ENCODE peak calls at places on chromosomes 13 and 19, in ten cellular contexts. One of them, this sample, is unnamed.

GRCh38 chr19:38395381-38396127 is 7.1 kb downstream of the SPRED3 start:
- DNase-seq in fibroblast of lung: no peak
- DNase-seq in HFFc6: no peak
- DNase-seq in transverse colon: no peak
- DNase-seq in BE2C: no peak
- DNase-seq in cardiac fibroblast: no peak
- DNase-seq in neural crest cell: no peak
- DNase-seq in foreskin fibroblast: no peak
- DNase-seq in PC-9: no peak
- DNase-seq in fibroblast of villous mesenchyme: no peak
- DNase-seq in this sample: no peak

GRCh38 chr13:112842343-112842856 is 126.6 kb upstream of the MCF2L start:
- DNase-seq in fibroblast of lung: no peak
- DNase-seq in HFFc6: no peak
- DNase-seq in transverse colon: no peak
- DNase-seq in BE2C: peak
- DNase-seq in cardiac fibroblast: peak
- DNase-seq in neural crest cell: no peak
- DNase-seq in foreskin fibroblast: no peak
- DNase-seq in PC-9: no peak
- DNase-seq in fibroblast of villous mesenchyme: peak
- DNase-seq in this sample: no peak

GRCh38 chr13:79775830-79776229 is 294.9 kb downstream of the NDFIP2 start:
- DNase-seq in fibroblast of lung: peak
- DNase-seq in HFFc6: peak
- DNase-seq in transverse colon: peak
- DNase-seq in BE2C: peak
- DNase-seq in cardiac fibroblast: peak
- DNase-seq in neural crest cell: no peak
- DNase-seq in foreskin fibroblast: peak
- DNase-seq in PC-9: peak
- DNase-seq in fibroblast of villous mesenchyme: peak
- DNase-seq in this sample: no peak

GRCh38 chr19:54248016-54248601 is 5.5 kb upstream of the LILRA6 start:
- DNase-seq in fibroblast of lung: no peak
- DNase-seq in HFFc6: no peak
- DNase-seq in transverse colon: peak
- DNase-seq in BE2C: no peak
- DNase-seq in cardiac fibroblast: peak
- DNase-seq in neural crest cell: no peak
- DNase-seq in foreskin fibroblast: peak
- DNase-seq in PC-9: no peak
- DNase-seq in fibroblast of villous mesenchyme: no peak
- DNase-seq in this sample: no peak

GRCh38 chr13:113403255-113404104 is 39.5 kb upstream of the GRTP1 start:
- DNase-seq in fibroblast of lung: no peak
- DNase-seq in HFFc6: no peak
- DNase-seq in transverse colon: no peak
- DNase-seq in BE2C: no peak
- DNase-seq in cardiac fibroblast: no peak
- DNase-seq in neural crest cell: no peak
- DNase-seq in foreskin fibroblast: no peak
- DNase-seq in PC-9: no peak
- DNase-seq in fibroblast of villous mesenchyme: no peak
- DNase-seq in this sample: no peak

GRCh38 chr13:33340631-33341030 is 55.1 kb upstream of the STARD13 start:
- DNase-seq in fibroblast of lung: peak
- DNase-seq in HFFc6: no peak
- DNase-seq in transverse colon: no peak
- DNase-seq in BE2C: no peak
- DNase-seq in cardiac fibroblast: peak
- DNase-seq in neural crest cell: no peak
- DNase-seq in foreskin fibroblast: peak
- DNase-seq in PC-9: peak
- DNase-seq in fibroblast of villous mesenchyme: peak
- DNase-seq in this sample: no peak

GRCh38 chr13:90943961-90944360 is 403.5 kb upstream of the MIR17HG start:
- DNase-seq in fibroblast of lung: no peak
- DNase-seq in HFFc6: no peak
- DNase-seq in transverse colon: no peak
- DNase-seq in BE2C: no peak
- DNase-seq in cardiac fibroblast: no peak
- DNase-seq in neural crest cell: no peak
- DNase-seq in foreskin fibroblast: no peak
- DNase-seq in PC-9: no peak
- DNase-seq in fibroblast of villous mesenchyme: no peak
- DNase-seq in this sample: no peak

GRCh38 chr19:17089238-17089637 is 13.7 kb downstream of the MYO9B start:
- DNase-seq in fibroblast of lung: peak
- DNase-seq in HFFc6: peak
- DNase-seq in transverse colon: no peak
- DNase-seq in BE2C: no peak
- DNase-seq in cardiac fibroblast: peak
- DNase-seq in neural crest cell: no peak
- DNase-seq in foreskin fibroblast: peak
- DNase-seq in PC-9: peak
- DNase-seq in fibroblast of villous mesenchyme: peak
- DNase-seq in this sample: no peak

GRCh38 chr13:27130223-27131015 is 41.2 kb downstream of the USP12 start:
- DNase-seq in fibroblast of lung: peak
- DNase-seq in HFFc6: no peak
- DNase-seq in transverse colon: no peak
- DNase-seq in BE2C: no peak
- DNase-seq in cardiac fibroblast: peak
- DNase-seq in neural crest cell: no peak
- DNase-seq in foreskin fibroblast: peak
- DNase-seq in PC-9: no peak
- DNase-seq in fibroblast of villous mesenchyme: peak
- DNase-seq in this sample: no peak

GRCh38 chr13:27124571-27124970 is 47.0 kb downstream of the USP12 start:
- DNase-seq in fibroblast of lung: no peak
- DNase-seq in HFFc6: no peak
- DNase-seq in transverse colon: no peak
- DNase-seq in BE2C: no peak
- DNase-seq in cardiac fibroblast: no peak
- DNase-seq in neural crest cell: no peak
- DNase-seq in foreskin fibroblast: no peak
- DNase-seq in PC-9: no peak
- DNase-seq in fibroblast of villous mesenchyme: no peak
- DNase-seq in this sample: no peak

GRCh38 chr13:27125357-27126282 is 46.0 kb downstream of the USP12 start:
- DNase-seq in fibroblast of lung: no peak
- DNase-seq in HFFc6: no peak
- DNase-seq in transverse colon: no peak
- DNase-seq in BE2C: peak
- DNase-seq in cardiac fibroblast: no peak
- DNase-seq in neural crest cell: no peak
- DNase-seq in foreskin fibroblast: no peak
- DNase-seq in PC-9: no peak
- DNase-seq in fibroblast of villous mesenchyme: peak
- DNase-seq in this sample: no peak

GRCh38 chr13:27128825-27129627 is 42.6 kb downstream of the USP12 start:
- DNase-seq in fibroblast of lung: no peak
- DNase-seq in HFFc6: peak
- DNase-seq in transverse colon: no peak
- DNase-seq in BE2C: no peak
- DNase-seq in cardiac fibroblast: no peak
- DNase-seq in neural crest cell: no peak
- DNase-seq in foreskin fibroblast: peak
- DNase-seq in PC-9: no peak
- DNase-seq in fibroblast of villous mesenchyme: peak
- DNase-seq in this sample: no peak

GRCh38 chr13:27126877-27127276 is 44.7 kb downstream of the USP12 start:
- DNase-seq in fibroblast of lung: no peak
- DNase-seq in HFFc6: no peak
- DNase-seq in transverse colon: no peak
- DNase-seq in BE2C: no peak
- DNase-seq in cardiac fibroblast: no peak
- DNase-seq in neural crest cell: no peak
- DNase-seq in foreskin fibroblast: no peak
- DNase-seq in PC-9: no peak
- DNase-seq in fibroblast of villous mesenchyme: no peak
- DNase-seq in this sample: no peak
- TF ChIP-seq CTCF in fibroblast of lung: no peak
- TF ChIP-seq CTCF in HFFc6: no peak
- TF ChIP-seq CTCF in transverse colon: no peak
- TF ChIP-seq CTCF in BE2C: no peak
- TF ChIP-seq CTCF in cardiac fibroblast: no peak
- TF ChIP-seq CTCF in neural crest cell: no peak
- TF ChIP-seq CTCF in foreskin fibroblast: no peak
- TF ChIP-seq CTCF in PC-9: no peak
- TF ChIP-seq CTCF in fibroblast of villous mesenchyme: no peak
- TF ChIP-seq CTCF in this sample: no peak

GRCh38 chr13:43193789-43194188 is 170.4 kb downstream of the DNAJC15 start:
- DNase-seq in fibroblast of lung: no peak
- DNase-seq in HFFc6: no peak
- DNase-seq in transverse colon: no peak
- DNase-seq in BE2C: no peak
- DNase-seq in cardiac fibroblast: no peak
- DNase-seq in neural crest cell: no peak
- DNase-seq in foreskin fibroblast: no peak
- DNase-seq in PC-9: no peak
- DNase-seq in fibroblast of villous mesenchyme: no peak
- DNase-seq in this sample: no peak

GRCh38 chr13:43196750-43197149 is 173.4 kb downstream of the DNAJC15 start:
- DNase-seq in fibroblast of lung: no peak
- DNase-seq in HFFc6: no peak
- DNase-seq in transverse colon: no peak
- DNase-seq in BE2C: no peak
- DNase-seq in cardiac fibroblast: peak
- DNase-seq in neural crest cell: no peak
- DNase-seq in foreskin fibroblast: peak
- DNase-seq in PC-9: no peak
- DNase-seq in fibroblast of villous mesenchyme: no peak
- DNase-seq in this sample: no peak

GRCh38 chr13:43195112-43195511 is 171.7 kb downstream of the DNAJC15 start:
- DNase-seq in fibroblast of lung: no peak
- DNase-seq in HFFc6: no peak
- DNase-seq in transverse colon: no peak
- DNase-seq in BE2C: no peak
- DNase-seq in cardiac fibroblast: no peak
- DNase-seq in neural crest cell: no peak
- DNase-seq in foreskin fibroblast: no peak
- DNase-seq in PC-9: no peak
- DNase-seq in fibroblast of villous mesenchyme: no peak
- DNase-seq in this sample: no peak

GRCh38 chr13:43195551-43195950 is 172.2 kb downstream of the DNAJC15 start:
- DNase-seq in fibroblast of lung: no peak
- DNase-seq in HFFc6: no peak
- DNase-seq in transverse colon: no peak
- DNase-seq in BE2C: no peak
- DNase-seq in cardiac fibroblast: no peak
- DNase-seq in neural crest cell: no peak
- DNase-seq in foreskin fibroblast: no peak
- DNase-seq in PC-9: no peak
- DNase-seq in fibroblast of villous mesenchyme: no peak
- DNase-seq in this sample: no peak

DNA sequence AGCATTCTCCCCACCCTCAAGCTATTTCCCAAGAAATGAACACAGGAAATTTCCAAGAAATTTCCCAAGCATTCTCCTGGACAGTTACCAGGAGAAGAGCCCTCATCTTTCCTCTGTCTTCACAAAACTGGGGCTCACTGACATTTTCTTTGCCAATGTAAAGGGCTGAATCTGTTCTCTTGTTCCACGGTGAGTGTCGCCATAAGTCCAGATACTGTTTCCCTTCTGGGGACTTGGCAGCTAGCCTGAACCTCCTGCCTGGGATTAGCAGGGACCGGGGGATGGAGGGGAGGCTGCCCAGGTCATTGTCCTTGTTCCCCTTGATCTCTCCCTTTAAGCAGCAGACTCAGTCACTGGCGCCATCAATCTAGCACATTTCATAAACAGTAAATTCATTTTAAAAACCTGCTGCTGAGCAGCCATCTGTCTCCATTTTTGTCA is 172.8 kb downstream of the DNAJC15 start:
- DNase-seq in fibroblast of lung: peak
- DNase-seq in HFFc6: no peak
- DNase-seq in transverse colon: no peak
- DNase-seq in BE2C: peak
- DNase-seq in cardiac fibroblast: peak
- DNase-seq in neural crest cell: no peak
- DNase-seq in foreskin fibroblast: peak
- DNase-seq in PC-9: no peak
- DNase-seq in fibroblast of villous mesenchyme: peak
- DNase-seq in this sample: no peak
- TF ChIP-seq CTCF in fibroblast of lung: peak
- TF ChIP-seq CTCF in HFFc6: no peak
- TF ChIP-seq CTCF in transverse colon: no peak
- TF ChIP-seq CTCF in BE2C: peak
- TF ChIP-seq CTCF in cardiac fibroblast: no peak
- TF ChIP-seq CTCF in neural crest cell: no peak
- TF ChIP-seq CTCF in foreskin fibroblast: no peak
- TF ChIP-seq CTCF in PC-9: no peak
- TF ChIP-seq CTCF in fibroblast of villous mesenchyme: no peak
- TF ChIP-seq CTCF in this sample: peak

DNA sequence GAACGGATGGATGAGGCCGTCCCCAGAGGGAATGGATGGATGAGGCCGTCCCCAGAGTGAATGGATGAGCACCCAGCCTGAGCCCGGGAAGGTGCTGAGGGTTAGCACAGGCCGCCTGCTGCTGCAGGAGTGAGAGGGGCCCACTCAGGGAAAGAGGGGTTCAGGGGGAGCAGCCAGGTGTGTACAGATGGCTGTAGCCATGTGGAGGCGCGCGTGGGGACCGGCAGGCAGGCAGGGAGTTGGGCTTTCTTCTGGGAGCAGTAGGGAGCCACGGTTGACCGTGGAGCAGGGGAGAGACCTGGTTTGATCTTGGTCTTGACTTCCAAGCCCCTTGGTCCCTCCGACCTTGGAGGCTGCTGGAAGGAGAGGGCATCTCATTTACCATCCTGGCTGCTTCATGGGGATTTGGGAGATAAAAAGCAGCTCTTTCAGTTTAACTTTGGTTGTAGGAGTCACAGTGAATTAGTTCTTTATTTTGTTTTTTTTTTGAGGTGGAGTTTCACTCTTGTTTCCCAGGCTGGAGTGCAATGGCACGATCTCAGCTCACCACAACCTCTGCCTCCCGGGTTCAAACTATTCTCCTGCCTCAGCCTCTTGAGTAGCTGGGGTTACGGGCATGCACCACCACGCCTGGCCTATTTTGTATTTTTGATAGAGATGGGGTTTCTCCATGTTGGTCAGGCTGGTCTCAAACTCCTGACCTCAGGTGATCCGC is 24.7 kb downstream of the ARID3A start:
- DNase-seq in fibroblast of lung: no peak
- DNase-seq in HFFc6: no peak
- DNase-seq in transverse colon: no peak
- DNase-seq in BE2C: no peak
- DNase-seq in cardiac fibroblast: no peak
- DNase-seq in neural crest cell: no peak
- DNase-seq in foreskin fibroblast: no peak
- DNase-seq in PC-9: no peak
- DNase-seq in fibroblast of villous mesenchyme: no peak
- DNase-seq in this sample: no peak
- TF ChIP-seq CTCF in fibroblast of lung: no peak
- TF ChIP-seq CTCF in HFFc6: no peak
- TF ChIP-seq CTCF in transverse colon: no peak
- TF ChIP-seq CTCF in BE2C: no peak
- TF ChIP-seq CTCF in cardiac fibroblast: no peak
- TF ChIP-seq CTCF in neural crest cell: no peak
- TF ChIP-seq CTCF in foreskin fibroblast: no peak
- TF ChIP-seq CTCF in PC-9: no peak
- TF ChIP-seq CTCF in fibroblast of villous mesenchyme: no peak
- TF ChIP-seq CTCF in this sample: no peak

DNA sequence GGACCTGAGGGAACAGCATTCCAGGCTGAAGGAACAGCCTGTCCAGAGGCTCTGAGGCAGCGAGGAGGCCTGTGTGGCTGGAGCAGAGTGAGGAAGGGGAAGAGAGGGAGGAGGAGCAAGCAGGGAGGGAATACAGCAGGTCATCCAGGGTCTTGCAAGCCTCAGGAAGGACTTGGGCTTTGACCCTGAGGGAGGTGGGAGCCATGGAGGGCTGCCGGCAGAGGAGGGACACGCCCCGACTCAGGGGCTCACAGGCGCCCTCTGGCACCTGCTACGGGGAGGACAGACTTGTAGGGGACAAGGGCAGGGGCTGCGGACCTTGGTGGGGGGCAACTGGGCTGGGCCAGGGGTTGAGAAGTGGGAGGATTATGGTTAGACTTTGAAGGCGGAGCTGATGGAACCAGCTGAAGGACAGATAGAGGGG is 4.7 kb downstream of the TINCR start:
- DNase-seq in fibroblast of lung: no peak
- DNase-seq in HFFc6: no peak
- DNase-seq in transverse colon: no peak
- DNase-seq in BE2C: no peak
- DNase-seq in cardiac fibroblast: no peak
- DNase-seq in neural crest cell: no peak
- DNase-seq in foreskin fibroblast: no peak
- DNase-seq in PC-9: no peak
- DNase-seq in fibroblast of villous mesenchyme: no peak
- DNase-seq in this sample: no peak
- TF ChIP-seq CTCF in fibroblast of lung: peak
- TF ChIP-seq CTCF in HFFc6: no peak
- TF ChIP-seq CTCF in transverse colon: no peak
- TF ChIP-seq CTCF in BE2C: peak
- TF ChIP-seq CTCF in cardiac fibroblast: no peak
- TF ChIP-seq CTCF in neural crest cell: peak
- TF ChIP-seq CTCF in foreskin fibroblast: no peak
- TF ChIP-seq CTCF in PC-9: no peak
- TF ChIP-seq CTCF in fibroblast of villous mesenchyme: no peak
- TF ChIP-seq CTCF in this sample: peak